ENCODE peak calls at places on chromosomes 6 and 20, in four cellular contexts. One of them, this sample, is unnamed. For H3K4me1, the result is how much of the 10 kb centered on the place peaks cover.

GRCh38 chr6:138955262-138955661 is 32.8 kb downstream of the REPS1 start:
- ATAC-seq in GM12878: no peak
- ATAC-seq in HepG2: no peak
- ATAC-seq in K562: no peak
- ATAC-seq in this sample: no peak

GRCh38 chr20:15674253-15675145 is 898.7 kb downstream of the KIF16B start:
- ATAC-seq in K562: no peak
- ATAC-seq in GM12878: no peak
- ATAC-seq in HepG2: no peak
- ATAC-seq in this sample: no peak

GRCh38 chr6:73951186-73951585 is 255.2 kb downstream of the CD109 start:
- ATAC-seq in K562: no peak
- ATAC-seq in HepG2: no peak
- ATAC-seq in GM12878: no peak
- ATAC-seq in this sample: no peak

GRCh38 chr6:43452896-43453295 is 2.5 kb downstream of the DLK2 start:
- ATAC-seq in HepG2: no peak
- ATAC-seq in K562: no peak
- ATAC-seq in GM12878: no peak
- ATAC-seq in this sample: no peak

GRCh38 chr6:125953502-125953875 is 3.1 kb upstream of the HINT3 start:
- ATAC-seq in K562: no peak
- ATAC-seq in GM12878: no peak
- ATAC-seq in HepG2: peak
- ATAC-seq in this sample: no peak

GRCh38 chr20:48530957-48531356 is 296.8 kb downstream of the PREX1 start:
- ATAC-seq in K562: no peak
- ATAC-seq in HepG2: no peak
- ATAC-seq in GM12878: no peak
- ATAC-seq in this sample: no peak

GRCh38 chr6:106110167-106110826 is 24.2 kb downstream of the PRDM1 start:
- ATAC-seq in K562: peak
- ATAC-seq in GM12878: peak
- ATAC-seq in HepG2: no peak
- ATAC-seq in this sample: no peak

GRCh38 chr6:25883991-25884390 is 9.9 kb upstream of the SLC17A3 start:
- ATAC-seq in HepG2: peak
- ATAC-seq in K562: no peak
- ATAC-seq in GM12878: no peak
- ATAC-seq in this sample: no peak

GRCh38 chr6:122714059-122714458 is 65.5 kb upstream of the FABP7 start:
- ATAC-seq in K562: peak
- ATAC-seq in GM12878: peak
- ATAC-seq in HepG2: no peak
- ATAC-seq in this sample: no peak

GRCh38 chr6:589090-589489 is 67.8 kb downstream of the HUS1B start:
- ATAC-seq in HepG2: no peak
- ATAC-seq in K562: no peak
- ATAC-seq in GM12878: no peak
- ATAC-seq in this sample: no peak

GRCh38 chr6:3759656-3760245 is 8.2 kb upstream of the PXDC1 start:
- ATAC-seq in HepG2: peak
- ATAC-seq in K562: no peak
- ATAC-seq in GM12878: no peak
- ATAC-seq in this sample: peak

GRCh38 chr6:10598084-10598960 is 77.2 kb downstream of the GCNT2 start:
- ATAC-seq in GM12878: no peak
- ATAC-seq in HepG2: no peak
- ATAC-seq in K562: no peak
- ATAC-seq in this sample: peak

GRCh38 chr6:160420969-160421556 is 72.9 kb downstream of the SLC22A3 start:
- ATAC-seq in K562: no peak
- ATAC-seq in GM12878: no peak
- ATAC-seq in HepG2: no peak
- ATAC-seq in this sample: peak

GRCh38 chr6:16694789-16695188 is 66.5 kb downstream of the ATXN1 start:
- ATAC-seq in GM12878: peak
- ATAC-seq in HepG2: no peak
- ATAC-seq in K562: no peak
- ATAC-seq in this sample: no peak

GRCh38 chr20:48447456-48447855 is 380.3 kb downstream of the PREX1 start:
- ATAC-seq in K562: no peak
- ATAC-seq in HepG2: peak
- ATAC-seq in GM12878: no peak
- ATAC-seq in this sample: no peak

GRCh38 chr6:30060634-30060981 is 457 bp upstream of the POLR1H start:
- ATAC-seq in HepG2: peak
- ATAC-seq in GM12878: peak
- ATAC-seq in K562: peak
- ATAC-seq in this sample: peak

GRCh38 chr6:158357570-158358216 is 45.4 kb downstream of the TULP4 start:
- ATAC-seq in HepG2: peak
- ATAC-seq in K562: no peak
- ATAC-seq in GM12878: peak
- ATAC-seq in this sample: no peak

GRCh38 chr6:155142902-155143609 is 120.8 kb upstream of the CLDN20 start:
- ATAC-seq in HepG2: no peak
- ATAC-seq in K562: no peak
- ATAC-seq in GM12878: peak
- ATAC-seq in this sample: no peak

GRCh38 chr20:58851221-58851968 is 693 bp upstream of the GNAS-AS1 start:
- ATAC-seq in GM12878: peak
- ATAC-seq in K562: no peak
- ATAC-seq in HepG2: no peak
- ATAC-seq in this sample: peak

GRCh38 chr6:134714113-134714512 is 235.8 kb downstream of the ALDH8A1 start:
- ATAC-seq in GM12878: no peak
- ATAC-seq in HepG2: no peak
- ATAC-seq in K562: no peak
- ATAC-seq in this sample: no peak

GRCh38 chr6:151112130-151112529 is 127.6 kb upstream of the AKAP12 start:
- ATAC-seq in GM12878: no peak
- ATAC-seq in HepG2: peak
- ATAC-seq in K562: peak
- ATAC-seq in this sample: no peak

GRCh38 chr6:168866534-168866933 is 387.1 kb downstream of the THBS2 start:
- ATAC-seq in GM12878: no peak
- ATAC-seq in HepG2: peak
- ATAC-seq in K562: peak
- ATAC-seq in this sample: peak

GRCh38 chr6:155524249-155524651 is 68.6 kb upstream of the NOX3 start:
- ATAC-seq in GM12878: no peak
- ATAC-seq in K562: no peak
- ATAC-seq in HepG2: no peak
- ATAC-seq in this sample: no peak

GRCh38 chr6:16162003-16162402 is 33.1 kb downstream of the MYLIP start:
- ATAC-seq in K562: no peak
- ATAC-seq in GM12878: peak
- ATAC-seq in HepG2: no peak
- ATAC-seq in this sample: no peak

GRCh38 chr6:51339728-51340127 is 521.1 kb downstream of the TFAP2B start:
- ATAC-seq in GM12878: no peak
- ATAC-seq in K562: no peak
- ATAC-seq in HepG2: no peak
- ATAC-seq in this sample: no peak

GRCh38 chr6:38552136-38552535 is 87.6 kb downstream of the BTBD9 start:
- ATAC-seq in K562: no peak
- ATAC-seq in HepG2: no peak
- ATAC-seq in GM12878: peak
- ATAC-seq in this sample: no peak

GRCh38 chr6:132132420-132132819 is 181.2 kb upstream of the CCN2 start:
- ATAC-seq in K562: no peak
- ATAC-seq in HepG2: no peak
- ATAC-seq in GM12878: no peak
- ATAC-seq in this sample: no peak

GRCh38 chr6:74044417-74045096 is 348.6 kb downstream of the CD109 start:
- ATAC-seq in K562: no peak
- ATAC-seq in GM12878: no peak
- ATAC-seq in HepG2: peak
- ATAC-seq in this sample: no peak

GRCh38 chr6:170067923-170068360 is 222.9 kb downstream of the DLL1 start:
- ATAC-seq in K562: no peak
- ATAC-seq in HepG2: no peak
- ATAC-seq in GM12878: no peak
- ATAC-seq in this sample: no peak

GRCh38 chr20:36153754-36154695 is 515 bp upstream of the EPB41L1 start:
- ATAC-seq in GM12878: peak
- ATAC-seq in K562: peak
- ATAC-seq in HepG2: peak
- ATAC-seq in this sample: peak

GRCh38 chr6:46215777-46216176 is 45.0 kb upstream of the ENPP5 start:
- ATAC-seq in HepG2: no peak
- ATAC-seq in GM12878: no peak
- ATAC-seq in K562: no peak
- ATAC-seq in this sample: no peak

GRCh38 chr20:6768228-6769185 is 1.0 kb downstream of the BMP2 start:
- ATAC-seq in GM12878: peak
- ATAC-seq in K562: no peak
- ATAC-seq in HepG2: no peak
- ATAC-seq in this sample: peak

GRCh38 chr20:35490736-35491181 is 35.4 kb downstream of the CEP250 start:
- ATAC-seq in HepG2: no peak
- ATAC-seq in GM12878: peak
- ATAC-seq in K562: no peak
- ATAC-seq in this sample: peak

DNA sequence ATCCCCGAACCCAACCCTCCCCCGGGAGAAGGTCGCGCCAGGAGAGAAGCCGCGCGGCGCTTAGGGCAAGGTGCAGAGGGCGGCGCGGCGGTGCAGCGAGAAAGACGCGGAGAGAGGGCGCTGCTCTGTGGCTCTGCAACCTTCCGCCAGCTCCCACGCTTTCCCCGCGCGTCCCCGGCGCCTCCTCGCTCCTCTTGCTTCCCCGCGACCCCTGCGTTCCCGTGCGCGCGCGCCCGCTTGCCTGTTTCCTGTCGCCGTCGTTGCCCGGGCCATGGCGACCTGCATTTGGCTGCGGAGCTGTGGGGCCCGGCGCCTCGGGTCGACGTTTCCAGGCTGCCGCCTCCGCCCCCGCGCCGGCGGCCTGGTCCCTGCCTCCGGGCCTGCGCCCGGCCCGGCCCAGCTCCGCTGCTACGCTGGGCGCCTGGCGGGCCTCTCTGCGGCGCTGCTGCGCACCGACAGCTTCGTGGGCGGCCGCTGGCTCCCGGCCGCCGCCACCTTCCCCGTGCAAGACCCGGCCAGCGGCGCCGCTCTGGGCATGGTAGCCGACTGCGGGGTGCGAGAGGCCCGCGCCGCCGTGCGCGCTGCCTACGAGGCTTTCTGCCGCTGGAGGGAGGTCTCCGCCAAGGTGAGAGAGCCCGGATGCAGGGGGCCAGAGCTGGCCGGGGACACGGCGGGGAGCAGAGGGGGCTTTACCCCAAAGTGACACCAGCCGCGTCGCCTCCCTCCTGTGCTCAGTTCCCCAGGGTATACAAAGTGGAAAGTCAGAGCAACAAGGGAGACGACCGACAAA is at the start of gene ALDH5A1:
- ATAC-seq in HepG2: peak
- ATAC-seq in GM12878: peak
- ATAC-seq in K562: peak
- ATAC-seq in this sample: peak
- TF ChIP-seq EP300 in HepG2: no peak
- TF ChIP-seq EP300 in GM12878: no peak
- TF ChIP-seq EP300 in K562: peak
- TF ChIP-seq EP300 in this sample: no peak

GRCh38 chr20:64084209-64085152 is at the start of gene LKAAEAR1:
- ATAC-seq in K562: no peak
- ATAC-seq in HepG2: peak
- ATAC-seq in GM12878: no peak
- ATAC-seq in this sample: no peak
- TF ChIP-seq CTCF in K562: no peak
- TF ChIP-seq CTCF in HepG2: no peak
- TF ChIP-seq CTCF in GM12878: no peak
- TF ChIP-seq CTCF in this sample: no peak

DNA sequence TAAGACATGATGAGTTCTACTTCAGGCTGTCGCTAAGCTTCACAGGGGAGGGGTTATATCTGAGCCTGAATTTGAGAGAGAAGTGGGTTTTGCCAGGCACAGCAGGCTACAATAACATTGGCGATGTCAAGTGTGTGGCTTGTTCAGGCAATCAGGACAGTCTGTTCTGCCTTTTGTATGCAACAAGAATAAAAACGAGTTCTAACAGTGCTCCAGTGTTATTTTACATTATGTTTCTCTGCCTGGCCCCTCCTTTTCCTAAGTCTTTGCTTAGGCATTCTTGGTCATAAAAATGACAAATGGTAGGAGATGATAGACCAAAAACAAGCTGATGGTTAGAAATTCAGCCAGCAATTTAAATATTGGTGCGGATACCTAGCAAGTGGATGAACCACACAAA is 26.8 kb downstream of the PAQR8 start:
- ATAC-seq in K562: no peak
- ATAC-seq in GM12878: no peak
- ATAC-seq in HepG2: no peak
- ATAC-seq in this sample: no peak
- H3K4me1 ChIP-seq in K562: under half
- H3K4me1 ChIP-seq in GM12878: half or more
- H3K4me1 ChIP-seq in HepG2: half or more
- H3K4me1 ChIP-seq in this sample: under half

GRCh38 chr6:152943260-152943897 is 39.5 kb downstream of the FBXO5 start:
- ATAC-seq in K562: no peak
- ATAC-seq in HepG2: no peak
- ATAC-seq in GM12878: no peak
- ATAC-seq in this sample: no peak

GRCh38 chr6:152950240-152950639 is 32.6 kb downstream of the FBXO5 start:
- ATAC-seq in K562: no peak
- ATAC-seq in HepG2: no peak
- ATAC-seq in GM12878: no peak
- ATAC-seq in this sample: no peak

GRCh38 chr6:152942319-152942869 is 40.4 kb downstream of the FBXO5 start:
- ATAC-seq in K562: no peak
- ATAC-seq in HepG2: no peak
- ATAC-seq in GM12878: no peak
- ATAC-seq in this sample: no peak

GRCh38 chr6:152948150-152948768 is 34.6 kb downstream of the FBXO5 start:
- ATAC-seq in HepG2: peak
- ATAC-seq in GM12878: peak
- ATAC-seq in K562: peak
- ATAC-seq in this sample: peak

DNA sequence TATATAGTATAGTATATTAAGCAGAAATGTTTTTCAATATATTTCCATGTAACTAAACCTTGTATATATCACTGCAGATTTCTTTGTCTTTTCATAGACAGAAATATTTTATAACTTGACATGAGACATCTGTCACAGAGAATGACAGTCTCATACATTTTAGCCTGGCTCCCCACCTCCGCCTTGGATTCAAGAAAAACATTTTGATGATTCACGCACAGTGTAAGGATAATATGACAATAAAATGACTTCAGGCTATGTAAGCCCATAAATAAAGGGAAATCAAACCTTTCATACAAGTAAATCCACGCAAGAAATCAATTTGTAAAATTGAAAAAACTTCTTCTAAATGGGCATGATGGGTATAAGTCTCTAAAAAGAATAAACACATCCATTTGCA is 36.4 kb downstream of the FBXO5 start:
- ATAC-seq in HepG2: no peak
- ATAC-seq in K562: no peak
- ATAC-seq in GM12878: no peak
- ATAC-seq in this sample: no peak
- TF ChIP-seq EP300 in HepG2: no peak
- TF ChIP-seq EP300 in K562: no peak
- TF ChIP-seq EP300 in GM12878: no peak
- TF ChIP-seq EP300 in this sample: no peak

This sample was measured in gastroesophageal sphincter.